ENCODE peak calls at places on chromosomes 16 and 17, in six cellular contexts. V is MM.1S, A is lower leg skin, Q is fibroblast of the aortic adventitia, P is fibroblast of mammary gland, C is endothelial cell. R is an unnamed sample.

GRCh38 chr17:27602721-27603445 is 28.1 kb upstream of the LGALS9 start:
- DNase-seq in V (peak), A (peak), Q (peak), P (peak), C (peak), R (peak)

GRCh38 chr17:82946081-82946480 is 106.3 kb upstream of the ZNF750 start:
- DNase-seq in V (no peak), A (no peak), Q (no peak), P (no peak), C (no peak), R (no peak)

GRCh38 chr17:48236681-48237134 is 129.1 kb downstream of the SNX11 start:
- DNase-seq in V (no peak), A (no peak), Q (peak), P (peak), C (no peak), R (no peak)

GRCh38 chr16:10180771-10181163 is 1.5 kb downstream of the GRIN2A start:
- DNase-seq in V (peak), A (no peak), Q (no peak), P (no peak), C (peak), R (peak)

GRCh38 chr17:73419896-73420295 is 108.1 kb upstream of the CDC42EP4 start:
- DNase-seq in V (no peak), A (no peak), Q (no peak), P (no peak), C (no peak), R (no peak)

GRCh38 chr17:77471984-77472836 is 331.4 kb downstream of the SEC14L1 start:
- DNase-seq in V (peak), A (no peak), Q (peak), P (peak), C (peak), R (no peak)

GRCh38 chr17:53470626-53471025 is 352.1 kb upstream of the KIF2B start:
- DNase-seq in V (no peak), A (no peak), Q (no peak), P (no peak), C (no peak), R (no peak)

GRCh38 chr17:3049705-3050295 is 13.6 kb downstream of the OR1D5 start:
- DNase-seq in V (no peak), A (peak), Q (no peak), P (peak), C (no peak), R (no peak)

GRCh38 chr17:4947411-4948165 is 742 bp downstream of the PFN1 start:
- DNase-seq in V (peak), A (peak), Q (peak), P (peak), C (peak), R (peak)

GRCh38 chr17:61457226-61457983 is 5.2 kb downstream of the TBX4 start:
- DNase-seq in V (no peak), A (peak), Q (no peak), P (no peak), C (no peak), R (no peak)

GRCh38 chr16:50285406-50286003 is 19.2 kb downstream of the ADCY7 start:
- DNase-seq in V (no peak), A (no peak), Q (no peak), P (no peak), C (no peak), R (no peak)

GRCh38 chr17:41520821-41521521 is 2.3 kb upstream of the KRT15 start:
- DNase-seq in V (no peak), A (no peak), Q (no peak), P (no peak), C (no peak), R (no peak)

GRCh38 chr17:31442276-31442675 is 50.8 kb downstream of the RAB11FIP4 start:
- DNase-seq in V (no peak), A (no peak), Q (no peak), P (no peak), C (no peak), R (no peak)

GRCh38 chr16:3675601-3676130 is 21.2 kb downstream of the DNASE1 start:
- DNase-seq in V (no peak), A (no peak), Q (no peak), P (no peak), C (no peak), R (no peak)

GRCh38 chr17:82956726-82957468 is 117.1 kb upstream of the ZNF750 start:
- DNase-seq in V (no peak), A (peak), Q (no peak), P (no peak), C (no peak), R (no peak)

GRCh38 chr17:7897773-7898172 is 9.2 kb downstream of the CHD3 start:
- DNase-seq in V (no peak), A (peak), Q (peak), P (peak), C (no peak), R (no peak)

GRCh38 chr16:88437367-88437964 is 15.6 kb upstream of the ZFPM1 start:
- DNase-seq in V (peak), A (no peak), Q (no peak), P (peak), C (peak), R (peak)

GRCh38 chr17:1464186-1464585 is 8.2 kb upstream of the CRK start:
- DNase-seq in V (no peak), A (no peak), Q (no peak), P (no peak), C (no peak), R (no peak)

GRCh38 chr16:70410736-70411135 is 28.2 kb downstream of the ST3GAL2 start:
- DNase-seq in V (no peak), A (no peak), Q (no peak), P (no peak), C (no peak), R (no peak)

GRCh38 chr17:43456661-43457361 is 27.0 kb upstream of the DHX8 start:
- DNase-seq in V (no peak), A (no peak), Q (no peak), P (peak), C (no peak), R (no peak)

GRCh38 chr17:57011482-57012015 is 33.6 kb downstream of the SCPEP1 start:
- DNase-seq in V (no peak), A (no peak), Q (no peak), P (no peak), C (no peak), R (no peak)

GRCh38 chr17:57010495-57010894 is 32.6 kb downstream of the SCPEP1 start:
- DNase-seq in V (no peak), A (no peak), Q (no peak), P (no peak), C (no peak), R (no peak)

GRCh38 chr17:57006040-57006439 is 28.1 kb downstream of the SCPEP1 start:
- DNase-seq in V (no peak), A (no peak), Q (no peak), P (no peak), C (no peak), R (no peak)

GRCh38 chr17:57008958-57009357 is 31.0 kb downstream of the SCPEP1 start:
- DNase-seq in V (no peak), A (no peak), Q (no peak), P (no peak), C (no peak), R (no peak)

DNA sequence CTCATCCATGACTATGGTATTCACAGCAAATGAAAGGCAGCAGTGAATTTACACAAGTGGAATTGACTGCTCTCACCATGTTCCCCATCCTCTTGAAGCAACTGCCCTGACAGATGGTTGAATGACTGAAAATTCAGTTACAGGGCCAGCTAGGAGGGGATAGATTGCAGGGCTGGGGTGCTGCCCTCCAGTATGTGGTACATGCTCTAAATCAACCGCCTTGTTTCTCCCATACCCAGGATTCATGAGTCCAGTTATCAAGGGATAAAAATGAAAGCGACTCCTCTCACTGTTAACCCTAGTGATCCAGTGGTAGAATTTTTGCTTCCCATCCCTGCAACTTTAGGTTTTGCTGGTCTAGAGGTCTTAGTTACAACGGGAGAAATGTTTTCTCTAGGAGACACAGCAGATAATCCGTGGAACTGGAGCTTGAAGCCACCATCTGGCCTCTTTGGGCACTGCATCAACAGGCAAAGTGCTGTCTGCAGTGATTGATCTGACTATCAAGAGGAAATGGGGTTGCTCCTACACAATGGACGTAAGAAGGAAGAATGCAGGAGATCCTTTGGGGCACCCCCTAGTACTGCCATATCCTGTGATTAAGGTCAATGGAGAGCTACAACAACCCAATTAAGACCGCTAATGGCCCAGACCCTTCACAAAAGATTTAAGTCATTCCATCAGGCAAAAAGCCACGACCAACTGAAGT is 32.0 kb downstream of the SCPEP1 start:
- DNase-seq in V (peak), A (peak), Q (peak), P (peak), C (peak), R (peak)
- TF ChIP-seq CTCF in V (peak), A (no peak), Q (peak), P (peak), C (peak), R (peak)

DNA sequence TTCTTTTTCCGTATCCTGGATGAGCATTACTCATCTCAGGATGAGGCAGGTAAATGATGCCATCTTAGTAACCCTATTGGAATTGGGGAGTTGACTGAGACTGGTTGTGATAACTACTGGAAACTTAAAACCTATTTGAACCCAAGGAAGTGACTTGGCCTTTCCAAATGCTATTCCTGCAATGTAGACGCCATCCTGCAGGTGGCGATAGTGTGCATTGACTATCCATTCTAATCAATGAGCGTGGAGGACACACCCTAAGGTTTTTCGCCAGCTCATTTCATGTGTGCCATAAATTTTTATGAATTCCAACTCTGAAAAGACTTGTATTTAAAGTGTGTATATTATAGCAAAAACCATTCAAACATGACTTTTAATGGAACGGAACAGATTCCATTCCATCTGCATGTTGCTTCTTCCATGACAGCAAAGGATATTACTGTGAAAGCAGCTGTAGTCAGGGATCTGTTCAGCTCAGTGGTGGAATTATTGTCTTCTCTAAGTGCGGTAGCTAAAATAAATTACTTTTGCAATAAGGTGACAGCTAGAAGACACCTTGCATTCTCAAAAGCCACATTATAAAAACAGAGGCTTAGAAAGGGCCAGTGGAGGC is 55.3 kb downstream of the SYT17 start:
- DNase-seq in V (peak), A (no peak), Q (no peak), P (peak), C (peak), R (peak)
- TF ChIP-seq CTCF in V (peak), A (no peak), Q (peak), P (peak), C (peak), R (peak)

DNA sequence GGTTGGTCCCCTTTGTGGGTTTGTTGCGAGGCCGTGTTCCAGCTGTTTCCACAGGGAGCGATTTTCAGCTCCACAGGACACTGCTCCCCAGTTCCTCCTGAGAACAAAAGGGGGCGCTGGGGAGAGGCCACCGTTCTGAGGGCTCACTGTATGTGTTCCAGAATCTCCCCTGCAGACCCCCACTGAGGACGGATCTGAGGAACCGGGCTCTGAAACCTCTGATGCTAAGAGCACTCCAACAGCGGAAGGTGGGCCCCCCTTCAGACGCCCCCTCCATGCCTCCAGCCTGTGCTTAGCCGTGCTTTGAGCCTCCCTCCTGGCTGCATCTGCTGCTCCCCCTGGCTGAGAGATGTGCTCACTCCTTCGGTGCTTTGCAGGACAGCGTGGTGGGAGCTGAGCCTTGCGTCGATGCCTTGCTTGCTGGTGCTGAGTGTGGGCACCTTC is 27.3 kb upstream of the STH start:
- DNase-seq in V (no peak), A (no peak), Q (no peak), P (no peak), C (no peak), R (no peak)
- TF ChIP-seq CTCF in V (no peak), A (no peak), Q (no peak), P (no peak), C (peak), R (no peak)

GRCh38 chr16:24955975-24956731 is 59.0 kb downstream of the ARHGAP17 start:
- DNase-seq in V (no peak), A (peak), Q (no peak), P (no peak), C (no peak), R (no peak)
- TF ChIP-seq CTCF in V (no peak), A (no peak), Q (no peak), P (no peak), C (no peak), R (no peak)

R was measured in neural crest cell.